ENCODE peak calls at places on chromosomes 7 and 10, in nine cellular contexts. I, R, O, L, M, C, K, G and E are unnamed samples. For H3K4me1, the result is how much of the 10 kb centered on the place peaks cover.

GRCh38 chr7:15685358-15686181 is 913 bp downstream of the MEOX2 start:
- DNase-seq in O (no peak), K (peak), M (no peak), G (peak), C (no peak), I (peak), L (peak), R (peak), E (peak)

GRCh38 chr7:44980393-44981034 is 1.7 kb upstream of the MYO1G start:
- DNase-seq in G (no peak), R (no peak), O (no peak), K (peak), L (peak), M (no peak), I (no peak), C (peak), E (no peak)

GRCh38 chr7:81482600-81483186 is 287.2 kb downstream of the HGF start:
- DNase-seq in G (peak), R (no peak), L (no peak), M (peak), K (peak), O (no peak), I (no peak), C (no peak), E (no peak)

GRCh38 chr10:24824536-24824935 is 100.8 kb upstream of the ARHGAP21 start:
- DNase-seq in R (no peak), C (no peak), L (no peak), K (no peak), I (no peak), M (no peak), O (no peak), G (no peak), E (no peak)

GRCh38 chr7:49497471-49497870 is 276.0 kb upstream of the VWC2 start:
- DNase-seq in I (no peak), C (no peak), M (no peak), R (no peak), K (no peak), G (no peak), O (no peak), L (no peak), E (no peak)

GRCh38 chr10:33032354-33033254 is 74.6 kb upstream of the ITGB1 start:
- DNase-seq in I (no peak), O (no peak), K (peak), R (no peak), G (peak), M (peak), C (no peak), L (no peak), E (no peak)

GRCh38 chr7:18974803-18975202 is 142.6 kb downstream of the TWIST1 start:
- DNase-seq in K (peak), G (no peak), I (no peak), C (no peak), O (no peak), L (no peak), R (no peak), M (peak), E (no peak)

GRCh38 chr7:80373431-80374032 is 138.3 kb downstream of the GNAT3 start:
- DNase-seq in O (no peak), I (no peak), M (no peak), C (no peak), G (no peak), L (no peak), R (no peak), K (no peak), E (no peak)

GRCh38 chr7:131202451-131202850 is 125.2 kb upstream of the MKLN1 start:
- DNase-seq in L (no peak), K (no peak), M (no peak), R (no peak), C (no peak), O (no peak), I (no peak), G (no peak), E (no peak)

GRCh38 chr10:79981356-79981672 is 32.4 kb upstream of the SFTPD start:
- DNase-seq in O (no peak), I (no peak), K (no peak), G (no peak), L (no peak), M (no peak), C (no peak), R (peak), E (no peak)

GRCh38 chr10:79982486-79982800 is 33.5 kb upstream of the SFTPD start:
- DNase-seq in R (no peak), L (no peak), M (no peak), K (no peak), O (no peak), G (peak), C (no peak), I (no peak), E (no peak)

GRCh38 chr10:79982861-79983260 is 34.0 kb upstream of the SFTPD start:
- DNase-seq in O (no peak), G (no peak), I (no peak), K (no peak), L (peak), M (no peak), R (no peak), C (no peak), E (no peak)

GRCh38 chr10:79980711-79981110 is 31.8 kb upstream of the SFTPD start:
- DNase-seq in O (no peak), K (no peak), R (no peak), G (no peak), I (no peak), M (no peak), L (no peak), C (no peak), E (no peak)

DNA sequence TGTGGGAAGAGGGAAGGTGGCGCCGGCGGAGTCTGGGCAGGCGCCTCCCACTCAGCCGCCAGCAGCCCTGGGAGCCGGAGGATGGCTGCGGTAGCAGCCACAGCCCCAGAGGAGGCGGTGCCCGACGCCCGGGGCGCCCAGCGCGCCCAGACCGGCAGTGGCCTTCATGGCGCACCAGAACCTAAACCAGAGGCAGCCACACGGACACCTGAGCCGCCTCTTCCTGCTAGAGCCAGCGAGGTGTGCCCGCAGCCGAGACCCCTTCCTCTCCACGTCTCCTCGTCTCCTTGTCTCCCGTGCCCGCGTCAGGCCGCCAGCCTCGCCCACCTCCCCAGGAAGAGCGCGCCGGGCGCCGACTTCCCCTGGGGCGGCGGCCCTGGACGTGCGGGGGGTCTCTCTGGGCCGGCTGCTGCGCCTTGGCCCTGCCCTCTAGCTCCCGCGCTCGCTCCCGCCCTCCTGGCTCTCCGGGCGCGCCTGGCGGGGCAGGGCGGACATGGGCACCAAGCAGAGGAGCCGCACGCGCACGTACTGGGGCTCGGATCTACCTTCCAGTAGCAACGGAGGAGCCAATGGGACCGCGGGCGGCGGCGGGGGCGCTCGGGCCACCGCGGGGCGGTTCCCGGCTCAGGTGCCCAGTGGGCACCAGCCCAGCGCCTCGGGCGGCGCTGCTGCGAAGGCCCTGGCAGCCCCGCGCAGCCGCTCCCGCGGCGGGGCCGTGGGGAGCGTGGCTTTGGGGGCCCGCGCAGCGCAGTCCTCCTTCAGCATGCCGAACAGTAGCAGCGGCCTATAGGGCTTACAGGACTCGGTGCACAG is 33.0 kb upstream of the SFTPD start:
- DNase-seq in L (peak), M (peak), R (peak), O (no peak), I (peak), G (peak), C (no peak), K (peak), E (peak)
- H3K27ac ChIP-seq in L (no peak), M (peak), R (no peak), O (peak), I (no peak), G (no peak), C (no peak), K (no peak), E (peak)

DNA sequence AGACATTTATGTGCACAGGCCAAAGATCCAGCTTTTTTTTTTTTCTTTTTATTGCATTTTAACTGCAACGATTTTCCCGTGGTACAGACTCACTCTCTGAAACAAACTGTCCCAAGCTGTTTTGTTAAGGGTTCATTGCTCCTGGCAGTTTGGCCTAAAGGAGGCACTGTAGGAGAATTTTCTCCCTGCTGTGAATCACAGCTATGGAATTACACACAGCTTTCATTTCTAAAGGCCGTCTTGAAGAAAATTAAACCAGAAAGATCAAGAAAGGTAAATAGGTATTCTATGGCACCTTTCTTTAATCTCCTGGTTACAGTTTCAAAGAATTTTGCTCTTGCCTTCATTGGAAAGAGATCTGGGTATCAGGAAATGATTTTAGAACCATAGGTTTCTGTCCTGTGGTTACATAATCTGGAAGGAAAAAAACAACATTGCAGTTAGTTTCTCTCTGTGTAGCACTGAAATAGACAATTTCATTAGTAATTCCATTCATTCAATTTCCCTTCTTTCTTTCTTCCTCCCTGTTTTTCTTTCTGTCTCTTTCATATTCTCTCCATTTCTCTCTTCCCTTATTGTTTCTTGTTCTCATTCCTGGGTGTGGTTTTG is 51.2 kb downstream of the PDK4 start:
- DNase-seq in R (peak), O (no peak), K (peak), I (no peak), G (peak), C (no peak), M (peak), L (peak), E (no peak)
- H3K4me1 ChIP-seq in R (under half), O (half or more), K (under half), I (under half), G (under half), C (under half), M (under half), L (under half), E (half or more)

DNA sequence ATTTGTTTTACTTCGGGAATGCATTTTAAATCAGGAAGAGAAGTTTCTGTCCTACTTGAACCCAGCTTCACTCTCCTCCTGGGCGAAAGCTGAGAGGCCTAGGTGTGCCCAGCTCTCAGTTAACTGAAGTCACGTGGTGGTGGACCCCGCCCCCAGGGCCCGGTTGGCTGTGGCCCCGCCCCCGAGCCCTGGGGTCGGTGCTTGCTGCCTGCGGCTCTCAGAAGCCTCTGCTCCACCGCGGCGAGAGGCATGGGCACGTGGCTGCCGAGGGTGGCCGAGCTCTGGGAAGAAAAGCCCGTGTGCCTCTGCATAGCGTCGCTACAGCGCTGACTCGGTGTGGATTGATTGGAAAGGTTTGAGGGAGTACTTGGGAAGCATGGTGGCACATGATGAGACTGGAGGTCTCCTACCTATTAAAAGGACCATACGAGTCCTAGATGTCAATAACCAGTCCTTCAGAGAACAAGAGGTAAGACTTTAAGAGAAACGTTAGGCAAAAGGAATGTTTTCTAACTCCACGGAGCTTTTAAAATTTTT is 34.1 kb downstream of the NET1 start:
- DNase-seq in K (peak), M (peak), L (peak), C (peak), O (peak), G (peak), I (peak), R (peak), E (peak)
- H3K27ac ChIP-seq in K (peak), M (peak), L (no peak), C (peak), O (peak), G (peak), I (no peak), R (no peak), E (peak)

GRCh38 chr7:106068538-106068961 is 43.6 kb downstream of the SYPL1 start:
- DNase-seq in K (peak), C (no peak), O (no peak), L (no peak), M (no peak), G (no peak), R (no peak), I (no peak), E (no peak)
- H3K4me1 ChIP-seq in K (under half), C (under half), O (half or more), L (under half), M (under half), G (under half), R (under half), I (under half), E (under half)

GRCh38 chr10:62093863-62094291 is 174.8 kb downstream of the RTKN2 start:
- DNase-seq in G (peak), K (peak), L (no peak), I (no peak), O (no peak), M (no peak), C (no peak), R (no peak), E (no peak)

GRCh38 chr10:62087341-62087740 is 181.3 kb downstream of the RTKN2 start:
- DNase-seq in O (no peak), M (no peak), R (no peak), L (no peak), K (peak), C (no peak), I (no peak), G (no peak), E (no peak)

GRCh38 chr10:62096534-62096933 is 172.1 kb downstream of the RTKN2 start:
- DNase-seq in M (no peak), C (no peak), G (no peak), R (no peak), I (no peak), L (no peak), K (no peak), O (no peak), E (no peak)

GRCh38 chr10:62095341-62096071 is 173.1 kb downstream of the RTKN2 start:
- DNase-seq in G (peak), O (no peak), L (no peak), C (no peak), K (peak), M (peak), R (no peak), I (no peak), E (no peak)

DNA sequence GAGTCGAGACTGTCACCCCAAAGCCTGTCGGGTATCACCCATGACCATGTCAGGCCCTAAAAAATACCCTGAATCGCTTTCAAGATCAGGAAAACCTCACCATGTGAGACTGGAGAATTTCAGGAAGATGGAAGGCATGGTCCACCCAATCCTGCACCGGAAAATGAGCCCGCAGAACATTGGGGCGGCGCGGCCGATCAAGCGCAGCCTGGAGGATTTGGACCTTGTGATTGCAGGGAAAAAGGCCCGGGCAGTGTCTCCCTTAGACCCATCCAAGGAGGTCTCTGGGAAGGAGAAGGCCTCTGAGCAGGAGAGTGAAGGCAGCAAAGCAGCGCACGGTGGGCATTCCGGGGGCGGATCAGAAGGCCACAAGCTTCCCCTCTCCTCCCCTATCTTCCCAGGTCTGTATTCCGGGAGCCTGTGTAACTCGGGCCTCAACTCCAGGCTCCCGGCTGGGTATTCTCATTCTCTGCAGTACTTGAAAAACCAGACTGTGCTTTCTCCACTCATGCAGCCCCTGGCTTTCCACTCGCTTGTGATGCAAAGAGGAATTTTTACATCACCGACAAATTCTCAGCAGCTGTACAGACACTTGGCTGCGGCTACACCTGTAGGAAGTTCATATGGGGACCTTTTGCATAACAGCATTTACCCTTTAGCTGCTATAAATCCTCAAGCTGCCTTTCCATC is 176.2 kb downstream of the RTKN2 start:
- DNase-seq in R (no peak), L (no peak), G (no peak), M (no peak), I (no peak), O (no peak), C (no peak), K (no peak), E (no peak)
- H3K27ac ChIP-seq in R (no peak), L (no peak), G (no peak), M (peak), I (no peak), O (peak), C (no peak), K (peak), E (peak)

GRCh38 chr7:155804897-155805825 is 7.1 kb downstream of the SHH start:
- DNase-seq in O (no peak), R (no peak), I (peak), M (peak), G (peak), K (peak), C (no peak), L (peak), E (no peak)
- H3K4me1 ChIP-seq in O (half or more), R (under half), I (under half), M (under half), G (under half), K (under half), C (under half), L (under half), E (under half)

GRCh38 chr10:122475130-122475529 is 13.8 kb downstream of the HTRA1 start:
- DNase-seq in R (peak), C (no peak), L (no peak), K (peak), M (no peak), I (no peak), O (peak), G (peak), E (peak)
- H3K27ac ChIP-seq in R (no peak), C (no peak), L (peak), K (peak), M (no peak), I (no peak), O (no peak), G (peak), E (peak)

DNA sequence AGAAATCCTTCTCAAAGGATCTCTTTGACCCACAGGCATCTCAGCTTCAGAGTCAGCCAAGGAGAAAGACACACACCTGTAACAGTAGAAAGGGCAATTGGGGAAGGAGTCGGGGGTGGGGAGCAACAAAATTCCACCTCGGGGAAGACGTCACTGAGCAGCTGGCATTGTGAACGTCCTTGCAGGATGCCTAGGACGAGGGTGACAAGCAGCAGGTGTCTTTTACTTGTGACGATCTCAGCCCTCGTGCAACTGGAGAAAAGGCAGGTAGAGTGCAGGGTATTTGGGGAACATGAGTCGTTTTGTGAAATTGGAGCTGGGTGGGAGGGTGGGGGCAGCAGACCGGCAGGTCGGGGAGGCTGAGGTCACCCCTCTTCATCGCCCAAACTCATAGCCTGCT is 627.0 kb downstream of the ACTR3B start:
- DNase-seq in M (no peak), L (peak), I (no peak), G (no peak), O (no peak), C (no peak), K (no peak), R (no peak), E (no peak)
- H3K4me1 ChIP-seq in M (under half), L (under half), I (under half), G (under half), O (under half), C (under half), K (under half), R (under half), E (under half)